ENCODE peak calls at places on chromosome 5, in nine cellular contexts. D is mesenchymal stem cell, A is colonic mucosa, E is spleen, R is neuronal stem cell, L is cardiac muscle cell, G is transverse colon, S is tibial artery, M is lower lobe of right lung. V is an unnamed sample.
A peak's percentile ranks its signal among the peaks of the same experiment; 100 is the strongest.

GRCh38 chr5:54743997-54744788 is 226.6 kb downstream of the SNX18 start:
- DNase-seq in D (peak; percentile 98), A (peak; percentile 30), E (peak; percentile 82), R (no peak), L (no peak), G (peak; percentile 46), S (no peak), M (peak; percentile 54), V (no peak)

GRCh38 chr5:104385901-104386300 is 823.3 kb upstream of the NUDT12 start:
- DNase-seq in D (peak; percentile 16), A (no peak), E (no peak), R (no peak), L (no peak), G (no peak), S (no peak), M (no peak), V (no peak)

GRCh38 chr5:74622944-74623343 is 17.6 kb downstream of the ENC1 start:
- DNase-seq in D (no peak), A (no peak), E (no peak), R (no peak), L (no peak), G (no peak), S (no peak), M (no peak), V (no peak)

GRCh38 chr5:143187495-143187894 is 216.0 kb downstream of the NR3C1 start:
- DNase-seq in D (no peak), A (no peak), E (no peak), R (no peak), L (no peak), G (no peak), S (no peak), M (no peak), V (no peak)

GRCh38 chr5:175814676-175815075 is 56.7 kb upstream of the CPLX2 start:
- DNase-seq in D (peak; percentile 19), A (no peak), E (peak; percentile 40), R (no peak), L (no peak), G (no peak), S (no peak), M (no peak), V (no peak)

GRCh38 chr5:159406571-159406970 is 76.3 kb upstream of the IL12B start:
- DNase-seq in D (no peak), A (no peak), E (no peak), R (no peak), L (no peak), G (no peak), S (no peak), M (no peak), V (no peak)

GRCh38 chr5:33275391-33275790 is 165.4 kb upstream of the TARS1 start:
- DNase-seq in D (peak; percentile 18), A (no peak), E (no peak), R (no peak), L (no peak), G (no peak), S (no peak), M (no peak), V (no peak)

GRCh38 chr5:1478333-1478732 is 33.1 kb upstream of the SLC6A3 start:
- DNase-seq in D (no peak), A (no peak), E (peak; percentile 79), R (no peak), L (no peak), G (no peak), S (peak; percentile 58), M (no peak), V (no peak)

GRCh38 chr5:109455598-109456096 is 45.9 kb upstream of the PJA2 start:
- DNase-seq in D (peak; percentile 100), A (no peak), E (no peak), R (no peak), L (peak; percentile 26), G (peak; percentile 11), S (peak; percentile 82), M (no peak), V (no peak)

GRCh38 chr5:73792687-73793320 is 166.8 kb downstream of the ARHGEF28 start:
- DNase-seq in D (peak; percentile 70), A (peak; percentile 77), E (peak; percentile 79), R (peak; percentile 75), L (peak; percentile 69), G (peak; percentile 75), S (peak; percentile 77), M (peak; percentile 66), V (peak; percentile 77)

GRCh38 chr5:37837101-37838032 is 2.5 kb downstream of the GDNF start:
- DNase-seq in D (peak; percentile 81), A (peak; percentile 71), E (peak; percentile 84), R (peak; percentile 65), L (peak; percentile 79), G (peak; percentile 67), S (peak; percentile 78), M (peak; percentile 73), V (peak; percentile 26)

GRCh38 chr5:32618962-32619361 is 33.6 kb downstream of the SUB1 start:
- DNase-seq in D (no peak), A (no peak), E (no peak), R (no peak), L (no peak), G (no peak), S (no peak), M (no peak), V (no peak)

GRCh38 chr5:139654875-139655491 is 6.8 kb downstream of the CXXC5 start:
- DNase-seq in D (peak; percentile 51), A (no peak), E (no peak), R (no peak), L (peak; percentile 69), G (no peak), S (no peak), M (no peak), V (no peak)

GRCh38 chr5:96455789-96456188 is 22.7 kb upstream of the PCSK1 start:
- DNase-seq in D (no peak), A (no peak), E (no peak), R (no peak), L (no peak), G (no peak), S (no peak), M (no peak), V (no peak)

GRCh38 chr5:80275347-80275746 is 19.5 kb upstream of the SERINC5 start:
- DNase-seq in D (peak; percentile 18), A (no peak), E (no peak), R (no peak), L (peak; percentile 54), G (no peak), S (no peak), M (no peak), V (peak; percentile 39)

GRCh38 chr5:82111191-82111590 is 139.4 kb downstream of the ATG10 start:
- DNase-seq in D (peak; percentile 64), A (no peak), E (no peak), R (no peak), L (no peak), G (no peak), S (no peak), M (no peak), V (no peak)

GRCh38 chr5:135040331-135041144 is 6.5 kb upstream of the PITX1 start:
- DNase-seq in D (no peak), A (no peak), E (no peak), R (no peak), L (peak; percentile 56), G (no peak), S (no peak), M (peak; percentile 44), V (no peak)

DNA sequence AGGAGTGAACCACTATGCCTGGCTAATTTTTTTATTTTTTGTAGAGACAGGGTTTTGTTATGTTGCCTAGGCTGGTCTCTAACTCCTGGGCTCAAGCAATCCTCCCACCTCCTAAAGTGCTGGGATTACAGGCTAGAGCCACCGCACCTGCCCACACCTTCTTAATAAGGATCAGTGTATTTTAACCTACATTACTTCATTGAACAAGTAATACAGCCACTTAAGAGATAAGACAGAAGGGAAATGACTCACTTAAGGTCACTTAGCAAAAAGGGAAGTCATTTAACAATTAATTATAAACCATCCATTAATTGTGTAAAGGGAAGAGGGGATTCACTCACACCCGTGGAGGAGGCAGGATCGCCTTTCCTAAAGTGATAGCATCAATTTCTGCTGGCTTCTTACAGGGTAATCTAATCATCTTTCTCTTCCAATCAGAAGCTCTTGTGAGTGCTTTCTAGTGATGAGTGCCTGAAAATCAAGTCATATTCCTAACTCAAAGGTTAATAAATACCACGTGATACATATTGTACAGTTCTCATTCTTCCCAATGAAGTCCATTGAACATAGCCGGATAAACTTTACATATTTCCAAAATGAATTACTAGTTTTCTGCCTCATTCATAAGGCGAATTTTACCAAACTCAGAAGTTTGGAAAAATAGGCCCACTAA is 3.5 kb downstream of the FBXW11 start:
- DNase-seq in D (no peak), A (no peak), E (no peak), R (no peak), L (no peak), G (no peak), S (no peak), M (no peak), V (no peak)
- H3K4me3 ChIP-seq in D (no peak overlapping the region), A (no peak overlapping the region), E (no peak overlapping the region), R (no peak overlapping the region), L (peak overlapping the region; percentile 2), G (no peak overlapping the region), S (peak overlapping the region; percentile 97), M (no peak overlapping the region), V (no peak overlapping the region)

GRCh38 chr5:28397502-28397941 is 1359.1 kb upstream of the CDH9 start:
- DNase-seq in D (peak; percentile 33), A (no peak), E (no peak), R (no peak), L (no peak), G (no peak), S (no peak), M (no peak), V (peak; percentile 54)
- H3K9me3 ChIP-seq in D (peaks cover 6% of the 10 kb centered on the region), A (no peaks in the 10 kb centered on the region), E (peaks cover 5% of the 10 kb centered on the region), R (no peaks in the 10 kb centered on the region), L (no peaks in the 10 kb centered on the region), G (no peaks in the 10 kb centered on the region), S (no peaks in the 10 kb centered on the region), M (no peaks in the 10 kb centered on the region), V (no peaks in the 10 kb centered on the region)

DNA sequence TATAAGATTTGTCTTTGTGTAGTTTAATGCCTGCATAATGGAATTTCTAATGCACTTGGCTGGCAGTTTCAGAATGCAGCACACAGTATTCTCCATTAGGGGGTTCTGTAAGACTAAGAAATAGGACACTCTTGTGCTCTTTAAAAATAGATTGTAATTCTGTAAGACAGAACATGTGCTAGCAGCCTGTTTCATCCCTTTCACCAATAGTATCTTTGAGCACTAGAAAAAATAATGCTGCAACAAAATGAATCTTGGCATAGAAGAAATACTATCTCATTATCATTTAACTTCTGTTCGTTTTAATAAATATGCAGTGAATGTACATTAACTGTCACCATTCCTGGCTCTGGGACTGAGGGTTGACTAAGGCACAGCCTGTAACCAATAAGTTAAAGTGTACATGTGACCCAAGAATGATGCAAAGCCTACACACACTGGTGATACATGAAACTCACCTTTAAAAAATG is 23.8 kb upstream of the ZNF622 start:
- DNase-seq in D (peak; percentile 62), A (no peak), E (no peak), R (no peak), L (peak; percentile 61), G (no peak), S (no peak), M (no peak), V (peak; percentile 52)
- H3K4me3 ChIP-seq in D (no peak overlapping the region), A (no peak overlapping the region), E (no peak overlapping the region), R (no peak overlapping the region), L (no peak overlapping the region), G (no peak overlapping the region), S (no peak overlapping the region), M (no peak overlapping the region), V (no peak overlapping the region)

DNA sequence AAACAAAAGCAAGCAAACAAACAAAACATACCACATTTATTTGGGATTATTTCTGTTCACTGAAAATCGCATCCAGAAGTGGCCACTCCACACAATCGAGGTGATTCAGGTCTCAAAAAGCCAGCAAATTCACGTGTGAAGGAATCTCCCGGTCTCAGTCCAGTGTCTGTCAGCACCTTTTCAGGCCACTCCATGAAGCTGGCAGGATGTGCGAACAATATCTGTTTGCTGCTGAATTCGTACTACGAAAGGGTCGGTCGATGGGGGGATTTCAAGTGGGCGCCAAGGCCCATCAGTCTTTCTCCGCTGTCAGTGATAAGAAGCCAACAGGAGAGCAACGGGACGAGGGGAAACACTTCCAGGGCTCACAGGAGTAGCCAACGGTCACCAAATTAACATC is 505.1 kb downstream of the IRX1 start:
- DNase-seq in D (no peak), A (no peak), E (no peak), R (no peak), L (peak; percentile 83), G (no peak), S (no peak), M (no peak), V (no peak)
- H3K9me3 ChIP-seq in D (no peaks in the 10 kb centered on the region), A (no peaks in the 10 kb centered on the region), E (no peaks in the 10 kb centered on the region), R (peaks cover 2% of the 10 kb centered on the region), L (no peaks in the 10 kb centered on the region), G (no peaks in the 10 kb centered on the region), S (no peaks in the 10 kb centered on the region), M (no peaks in the 10 kb centered on the region), V (no peaks in the 10 kb centered on the region)